ENCODE peak calls at places on chromosomes 12 and 14, in ten cellular contexts. H is MM.1S; C is GM06990; M is GM04503; G is MCF 10A; L is neural crest cell; U is RKO; S is endothelial cell; I is CD8-positive, alpha-beta memory T cell; O is RCC 7860. W is an unnamed sample.
A peak's percentile ranks its signal among the peaks of the same experiment; 100 is the strongest.

GRCh38 chr14:33679461-33680225 is 271.2 kb downstream of the EGLN3 start:
- DNase-seq in H (no peak), C (no peak), M (peak; percentile 67), G (peak; percentile 11), L (no peak), U (no peak), S (no peak), I (no peak), O (peak; percentile 72), W (peak; percentile 62)

GRCh38 chr14:54686219-54686870 is 119.4 kb downstream of the SAMD4A start:
- DNase-seq in H (no peak), C (no peak), M (peak; percentile 91), G (peak; percentile 66), L (no peak), U (no peak), S (no peak), I (no peak), O (no peak), W (peak; percentile 89)

GRCh38 chr12:6332459-6332858 is 9.4 kb downstream of the TNFRSF1A start:
- DNase-seq in H (no peak), C (no peak), M (no peak), G (peak; percentile 97), L (no peak), U (no peak), S (no peak), I (no peak), O (no peak), W (no peak)

GRCh38 chr14:90382491-90383125 is 14.2 kb upstream of the CALM1 start:
- DNase-seq in H (peak; percentile 39), C (no peak), M (peak; percentile 50), G (no peak), L (no peak), U (peak; percentile 78), S (peak; percentile 54), I (peak; percentile 43), O (peak; percentile 6), W (no peak)

GRCh38 chr14:37650356-37651037 is 55.1 kb downstream of the TTC6 start:
- DNase-seq in H (no peak), C (no peak), M (no peak), G (no peak), L (no peak), U (no peak), S (no peak), I (no peak), O (no peak), W (no peak)

GRCh38 chr12:46450279-46450748 is 77.7 kb upstream of the SLC38A2 start:
- DNase-seq in H (no peak), C (no peak), M (no peak), G (peak; percentile 73), L (no peak), U (no peak), S (no peak), I (no peak), O (no peak), W (no peak)

GRCh38 chr14:103110681-103111296 is 12.5 kb upstream of the TNFAIP2 start:
- DNase-seq in H (peak; percentile 38), C (no peak), M (no peak), G (no peak), L (no peak), U (no peak), S (no peak), I (no peak), O (no peak), W (no peak)

GRCh38 chr14:97393244-97393643 is 596.1 kb downstream of the VRK1 start:
- DNase-seq in H (no peak), C (no peak), M (no peak), G (no peak), L (no peak), U (no peak), S (no peak), I (no peak), O (no peak), W (no peak)

GRCh38 chr14:72607386-72608125 is 286.3 kb downstream of the DPF3 start:
- DNase-seq in H (no peak), C (no peak), M (no peak), G (no peak), L (no peak), U (no peak), S (no peak), I (no peak), O (peak; percentile 64), W (no peak)

GRCh38 chr12:80400591-80400991 is 43.4 kb upstream of the PTPRQ start:
- DNase-seq in H (no peak), C (peak; percentile 16), M (no peak), G (no peak), L (no peak), U (no peak), S (no peak), I (no peak), O (no peak), W (no peak)

GRCh38 chr12:93098077-93098476 is 169.0 kb upstream of the EEA1 start:
- DNase-seq in H (peak; percentile 78), C (peak; percentile 61), M (no peak), G (peak; percentile 59), L (peak; percentile 48), U (peak; percentile 32), S (peak; percentile 59), I (peak; percentile 42), O (no peak), W (no peak)

GRCh38 chr12:57520008-57520726 is at the start of gene DDIT3:
- DNase-seq in H (peak; percentile 99), C (peak; percentile 99), M (peak; percentile 84), G (peak; percentile 99), L (peak; percentile 99), U (peak; percentile 98), S (peak; percentile 99), I (peak; percentile 100), O (peak; percentile 95), W (peak; percentile 92)

GRCh38 chr12:124927325-124928094 is 13.1 kb upstream of the UBC start:
- DNase-seq in H (peak; percentile 75), C (peak; percentile 86), M (peak; percentile 37), G (peak; percentile 94), L (peak; percentile 98), U (peak; percentile 91), S (peak; percentile 87), I (peak; percentile 83), O (peak; percentile 83), W (no peak)

GRCh38 chr14:25233613-25234012 is 183.7 kb upstream of the STXBP6 start:
- DNase-seq in H (no peak), C (no peak), M (no peak), G (no peak), L (no peak), U (no peak), S (no peak), I (no peak), O (no peak), W (no peak)

GRCh38 chr12:72467985-72468384 is 195.8 kb downstream of the TRHDE start:
- DNase-seq in H (no peak), C (no peak), M (no peak), G (no peak), L (no peak), U (no peak), S (no peak), I (no peak), O (no peak), W (no peak)

GRCh38 chr12:53862831-53863230 is 75.8 kb upstream of the HOXC13 start:
- DNase-seq in H (no peak), C (no peak), M (peak; percentile 37), G (no peak), L (no peak), U (no peak), S (no peak), I (no peak), O (peak; percentile 26), W (peak; percentile 15)

GRCh38 chr14:105128059-105128458 is 40.5 kb downstream of the JAG2 start:
- DNase-seq in H (no peak), C (no peak), M (no peak), G (no peak), L (no peak), U (peak; percentile 3), S (no peak), I (no peak), O (no peak), W (no peak)

GRCh38 chr12:56763753-56764657 is 881 bp downstream of the HSD17B6 start:
- DNase-seq in H (no peak), C (no peak), M (no peak), G (no peak), L (no peak), U (no peak), S (no peak), I (no peak), O (no peak), W (peak; percentile 60)

GRCh38 chr12:93153321-93153720 is 224.2 kb upstream of the EEA1 start:
- DNase-seq in H (no peak), C (no peak), M (no peak), G (no peak), L (no peak), U (peak; percentile 2), S (no peak), I (no peak), O (no peak), W (no peak)

GRCh38 chr14:32932921-32933622 is 5.6 kb upstream of the NPAS3 start:
- DNase-seq in H (no peak), C (no peak), M (no peak), G (no peak), L (peak; percentile 57), U (no peak), S (peak; percentile 45), I (no peak), O (no peak), W (no peak)

GRCh38 chr12:76176935-76177334 is 92.5 kb upstream of the NAP1L1 start:
- DNase-seq in H (no peak), C (no peak), M (no peak), G (no peak), L (no peak), U (no peak), S (no peak), I (no peak), O (peak; percentile 36), W (no peak)

GRCh38 chr14:95432152-95433093 is 84.0 kb downstream of the SYNE3 start:
- DNase-seq in H (no peak), C (no peak), M (no peak), G (peak; percentile 48), L (peak; percentile 68), U (peak; percentile 35), S (peak; percentile 78), I (no peak), O (no peak), W (no peak)

GRCh38 chr12:43540474-43540873 is 11.5 kb downstream of the ADAMTS20 start:
- DNase-seq in H (no peak), C (no peak), M (no peak), G (no peak), L (no peak), U (peak; percentile 1), S (no peak), I (no peak), O (no peak), W (no peak)

GRCh38 chr14:65852689-65853088 is 440.2 kb downstream of the FUT8 start:
- DNase-seq in H (no peak), C (no peak), M (no peak), G (no peak), L (no peak), U (no peak), S (no peak), I (no peak), O (no peak), W (no peak)

GRCh38 chr12:64731683-64732082 is 27.5 kb downstream of the GNS start:
- DNase-seq in H (no peak), C (no peak), M (no peak), G (no peak), L (no peak), U (no peak), S (no peak), I (no peak), O (no peak), W (no peak)

GRCh38 chr12:86212970-86213369 is 43.2 kb downstream of the MGAT4C start:
- DNase-seq in H (no peak), C (no peak), M (no peak), G (no peak), L (no peak), U (no peak), S (no peak), I (no peak), O (no peak), W (no peak)

GRCh38 chr14:39025250-39025809 is 77.7 kb downstream of the SEC23A start:
- DNase-seq in H (no peak), C (no peak), M (no peak), G (no peak), L (no peak), U (no peak), S (no peak), I (no peak), O (no peak), W (no peak)

GRCh38 chr14:93972618-93973205 is 3.7 kb downstream of the ASB2 start:
- DNase-seq in H (no peak), C (no peak), M (no peak), G (no peak), L (no peak), U (no peak), S (no peak), I (no peak), O (no peak), W (no peak)